ENCODE peak calls at places on chromosome X, in four cellular contexts. One of them, this sample, is unnamed.

GRCh38 chrX:2710041-2710471 is 19.0 kb downstream of the CD99 start:
- DNase-seq in stimulated activated CD4-positive, alpha-beta T cell treated with anti-CD3 and anti-CD28 coated beads, Interleukin-2, amount 100 ng/mL, for 24 hours: peak; percentile 60
- DNase-seq in coronary artery: no peak
- DNase-seq in posterior vena cava: peak; percentile 82
- DNase-seq in this sample: peak; percentile 5

GRCh38 chrX:107753186-107753585 is 22.4 kb downstream of the TSC22D3 start:
- DNase-seq in stimulated activated CD4-positive, alpha-beta T cell treated with anti-CD3 and anti-CD28 coated beads, Interleukin-2, amount 100 ng/mL, for 24 hours: no peak
- DNase-seq in coronary artery: no peak
- DNase-seq in posterior vena cava: no peak
- DNase-seq in this sample: no peak

GRCh38 chrX:63128509-63128908 is 222.6 kb downstream of the SPIN4 start:
- DNase-seq in stimulated activated CD4-positive, alpha-beta T cell treated with anti-CD3 and anti-CD28 coated beads, Interleukin-2, amount 100 ng/mL, for 24 hours: no peak
- DNase-seq in coronary artery: no peak
- DNase-seq in posterior vena cava: no peak
- DNase-seq in this sample: no peak

GRCh38 chrX:56790778-56791177 is 61.7 kb downstream of the NBDY start:
- DNase-seq in stimulated activated CD4-positive, alpha-beta T cell treated with anti-CD3 and anti-CD28 coated beads, Interleukin-2, amount 100 ng/mL, for 24 hours: no peak
- DNase-seq in coronary artery: peak; percentile 41
- DNase-seq in posterior vena cava: peak; percentile 29
- DNase-seq in this sample: no peak

GRCh38 chrX:65195621-65196020 is 219.4 kb upstream of the ZC4H2 start:
- DNase-seq in stimulated activated CD4-positive, alpha-beta T cell treated with anti-CD3 and anti-CD28 coated beads, Interleukin-2, amount 100 ng/mL, for 24 hours: no peak
- DNase-seq in coronary artery: no peak
- DNase-seq in posterior vena cava: no peak
- DNase-seq in this sample: no peak

GRCh38 chrX:65488496-65488895 is 46.1 kb downstream of the LAS1L start:
- DNase-seq in stimulated activated CD4-positive, alpha-beta T cell treated with anti-CD3 and anti-CD28 coated beads, Interleukin-2, amount 100 ng/mL, for 24 hours: no peak
- DNase-seq in coronary artery: no peak
- DNase-seq in posterior vena cava: no peak
- DNase-seq in this sample: no peak

GRCh38 chrX:84735025-84735424 is 232.8 kb upstream of the HDX start:
- DNase-seq in stimulated activated CD4-positive, alpha-beta T cell treated with anti-CD3 and anti-CD28 coated beads, Interleukin-2, amount 100 ng/mL, for 24 hours: no peak
- DNase-seq in coronary artery: no peak
- DNase-seq in posterior vena cava: no peak
- DNase-seq in this sample: no peak

GRCh38 chrX:68415289-68415688 is 18.0 kb downstream of the OPHN1 start:
- DNase-seq in stimulated activated CD4-positive, alpha-beta T cell treated with anti-CD3 and anti-CD28 coated beads, Interleukin-2, amount 100 ng/mL, for 24 hours: no peak
- DNase-seq in coronary artery: no peak
- DNase-seq in posterior vena cava: no peak
- DNase-seq in this sample: no peak

GRCh38 chrX:154378799-154379568 is at the start of gene EMD:
- DNase-seq in stimulated activated CD4-positive, alpha-beta T cell treated with anti-CD3 and anti-CD28 coated beads, Interleukin-2, amount 100 ng/mL, for 24 hours: peak; percentile 94
- DNase-seq in coronary artery: peak; percentile 98
- DNase-seq in posterior vena cava: peak; percentile 98
- DNase-seq in this sample: no peak

GRCh38 chrX:81201692-81202412 is at the start of the genes HMGN5 and SH3BGRL:
- DNase-seq in stimulated activated CD4-positive, alpha-beta T cell treated with anti-CD3 and anti-CD28 coated beads, Interleukin-2, amount 100 ng/mL, for 24 hours: peak; percentile 68
- DNase-seq in coronary artery: peak; percentile 84
- DNase-seq in posterior vena cava: peak; percentile 90
- DNase-seq in this sample: peak; percentile 49

GRCh38 chrX:53290441-53291041 is 9.2 kb upstream of the IQSEC2 start:
- DNase-seq in stimulated activated CD4-positive, alpha-beta T cell treated with anti-CD3 and anti-CD28 coated beads, Interleukin-2, amount 100 ng/mL, for 24 hours: no peak
- DNase-seq in coronary artery: no peak
- DNase-seq in posterior vena cava: no peak
- DNase-seq in this sample: no peak

GRCh38 chrX:38232287-38232686 is 11.6 kb upstream of the SRPX start:
- DNase-seq in stimulated activated CD4-positive, alpha-beta T cell treated with anti-CD3 and anti-CD28 coated beads, Interleukin-2, amount 100 ng/mL, for 24 hours: no peak
- DNase-seq in coronary artery: no peak
- DNase-seq in posterior vena cava: no peak
- DNase-seq in this sample: no peak

GRCh38 chrX:42585842-42586621 is 191.9 kb downstream of the PPP1R2C start:
- DNase-seq in stimulated activated CD4-positive, alpha-beta T cell treated with anti-CD3 and anti-CD28 coated beads, Interleukin-2, amount 100 ng/mL, for 24 hours: no peak
- DNase-seq in coronary artery: no peak
- DNase-seq in posterior vena cava: no peak
- DNase-seq in this sample: no peak

GRCh38 chrX:14923761-14924160 is 50.5 kb downstream of the MOSPD2 start:
- DNase-seq in stimulated activated CD4-positive, alpha-beta T cell treated with anti-CD3 and anti-CD28 coated beads, Interleukin-2, amount 100 ng/mL, for 24 hours: no peak
- DNase-seq in coronary artery: no peak
- DNase-seq in posterior vena cava: no peak
- DNase-seq in this sample: no peak

GRCh38 chrX:103151799-103152198 is 58.9 kb upstream of the NXF3 start:
- DNase-seq in stimulated activated CD4-positive, alpha-beta T cell treated with anti-CD3 and anti-CD28 coated beads, Interleukin-2, amount 100 ng/mL, for 24 hours: no peak
- DNase-seq in coronary artery: no peak
- DNase-seq in posterior vena cava: no peak
- DNase-seq in this sample: no peak

GRCh38 chrX:15475021-15475420 is 18.1 kb downstream of the PIR start:
- DNase-seq in stimulated activated CD4-positive, alpha-beta T cell treated with anti-CD3 and anti-CD28 coated beads, Interleukin-2, amount 100 ng/mL, for 24 hours: no peak
- DNase-seq in coronary artery: no peak
- DNase-seq in posterior vena cava: no peak
- DNase-seq in this sample: no peak

GRCh38 chrX:121308276-121308805 is 260.9 kb downstream of the GLUD2 start:
- DNase-seq in stimulated activated CD4-positive, alpha-beta T cell treated with anti-CD3 and anti-CD28 coated beads, Interleukin-2, amount 100 ng/mL, for 24 hours: peak; percentile 68
- DNase-seq in coronary artery: no peak
- DNase-seq in posterior vena cava: no peak
- DNase-seq in this sample: no peak

GRCh38 chrX:122218666-122219065 is 965.4 kb upstream of the GRIA3 start:
- DNase-seq in stimulated activated CD4-positive, alpha-beta T cell treated with anti-CD3 and anti-CD28 coated beads, Interleukin-2, amount 100 ng/mL, for 24 hours: no peak
- DNase-seq in coronary artery: no peak
- DNase-seq in posterior vena cava: no peak
- DNase-seq in this sample: no peak

GRCh38 chrX:109714340-109714958 is 18.6 kb downstream of the ACSL4 start:
- DNase-seq in stimulated activated CD4-positive, alpha-beta T cell treated with anti-CD3 and anti-CD28 coated beads, Interleukin-2, amount 100 ng/mL, for 24 hours: no peak
- DNase-seq in coronary artery: no peak
- DNase-seq in posterior vena cava: no peak
- DNase-seq in this sample: peak; percentile 38

This sample was measured in HS-27A.